ENCODE peak calls at places on chromosomes 1 and 21, in six cellular contexts. G is upper lobe of right lung, P is fibroblast of mammary gland, L is K562, U is omental fat pad, T is heart left ventricle. C is an unnamed sample.
A peak's percentile ranks its signal among the peaks of the same experiment; 100 is the strongest.

GRCh38 chr1:234478152-234478480 is 863 bp downstream of the TARBP1 start:
- DNase-seq in G (peak; percentile 90), P (peak; percentile 26), L (peak; percentile 79), T (no peak), U (no peak), C (no peak)

GRCh38 chr1:163039694-163040093 is 29.5 kb upstream of the RGS4 start:
- DNase-seq in L (no peak), U (no peak), P (no peak), T (no peak), G (no peak), C (no peak)

GRCh38 chr1:101653482-101653946 is 343.2 kb downstream of the OLFM3 start:
- DNase-seq in L (no peak), P (peak; percentile 12), T (no peak), G (no peak), U (no peak), C (no peak)

GRCh38 chr1:41656088-41656487 is 171.6 kb upstream of the EDN2 start:
- DNase-seq in L (no peak), U (no peak), T (no peak), G (no peak), P (no peak), C (no peak)

GRCh38 chr1:30599721-30600120 is 123.7 kb downstream of the MATN1 start:
- DNase-seq in T (no peak), U (no peak), G (no peak), P (no peak), L (no peak), C (no peak)

GRCh38 chr1:54804471-54805132 is 3.5 kb upstream of the TTC22 start:
- DNase-seq in P (peak; percentile 34), G (no peak), L (no peak), T (no peak), U (no peak), C (no peak)

GRCh38 chr1:119742193-119742592 is 26.5 kb downstream of the HMGCS2 start:
- DNase-seq in U (no peak), G (no peak), P (no peak), T (no peak), L (no peak), C (no peak)

GRCh38 chr1:115898020-115898419 is 57.1 kb upstream of the NHLH2 start:
- DNase-seq in U (no peak), T (no peak), G (no peak), P (no peak), L (no peak), C (no peak)

GRCh38 chr21:29360799-29361765 is 62.4 kb downstream of the BACH1 start:
- DNase-seq in L (no peak), U (no peak), P (no peak), G (no peak), T (no peak), C (no peak)
- TF ChIP-seq CTCF in L (peak; percentile 31), U (no peak), P (no peak), G (no peak), T (no peak), C (no peak)

GRCh38 chr1:242129103-242129502 is 130.2 kb upstream of the MAP1LC3C start:
- DNase-seq in G (no peak), T (no peak), U (no peak), P (peak; percentile 57), L (peak; percentile 32), C (no peak)
- TF ChIP-seq CTCF in G (no peak), T (no peak), U (no peak), P (peak; percentile 15), L (peak; percentile 36), C (no peak)

GRCh38 chr21:37396855-37397254 is 30.3 kb downstream of the DYRK1A start:
- DNase-seq in L (no peak), P (no peak), G (no peak), U (no peak), T (no peak), C (no peak)
- TF ChIP-seq CTCF in L (peak; percentile 26), P (no peak), G (no peak), U (no peak), T (no peak), C (no peak)

GRCh38 chr1:42657981-42658879 is at the start of gene PPIH:
- DNase-seq in G (peak; percentile 98), U (peak; percentile 79), P (peak; percentile 88), L (peak; percentile 98), T (peak; percentile 96), C (peak; percentile 91)
- TF ChIP-seq CTCF in G (no peak), U (no peak), P (peak; percentile 3), L (peak; percentile 54), T (peak; percentile 24), C (no peak)

DNA sequence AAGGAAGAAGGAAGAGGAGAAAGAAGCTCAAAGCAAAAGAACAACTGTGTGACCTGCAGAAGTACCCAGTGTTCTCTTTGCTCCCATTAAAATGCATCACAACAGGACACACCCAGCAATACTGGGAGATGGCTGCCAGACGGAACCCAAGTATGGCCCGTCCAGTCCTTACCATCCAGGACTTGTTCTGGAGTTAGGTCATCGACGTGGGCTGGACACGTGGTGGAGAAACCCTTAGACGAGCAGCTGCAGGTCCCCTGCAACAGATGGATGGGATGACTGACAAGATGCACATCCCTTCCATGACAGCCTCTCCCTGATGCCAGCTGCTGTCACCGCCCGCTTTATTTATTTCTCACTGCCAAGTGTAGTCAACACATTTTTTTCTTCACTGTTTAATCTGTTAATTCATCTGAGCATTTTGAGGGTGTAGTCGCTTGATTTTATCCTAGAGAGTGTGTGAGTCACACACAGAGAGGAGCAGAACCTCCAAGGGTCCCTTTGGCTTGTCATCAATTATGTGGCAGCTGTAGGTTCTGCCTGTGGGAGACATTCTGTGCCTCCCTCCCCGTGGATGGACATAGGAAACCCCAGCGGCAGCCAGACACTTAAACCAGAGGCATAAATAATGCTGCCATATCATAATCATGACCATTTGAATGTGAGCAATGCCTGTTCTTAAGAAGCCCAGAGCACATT is 80.9 kb downstream of the ABCA4 start:
- DNase-seq in T (no peak), P (peak; percentile 29), L (no peak), U (no peak), G (no peak), C (no peak)
- TF ChIP-seq CTCF in T (no peak), P (no peak), L (no peak), U (no peak), G (no peak), C (peak; percentile 78)

C was measured in CD14-positive monocyte.